ENCODE peak calls at places on chromosomes 2 and 18, in ten cellular contexts. R is stomach, Z is A549, F is psoas muscle, G is cardiac muscle cell, S is ovary, A is K562, C is osteoblast, Q is prostate gland, M is neuronal stem cell. I is an unnamed sample. For H3K9me3, the result is how much of the 10 kb centered on the place peaks cover.

GRCh38 chr2:146229513-146230155 is 1615.2 kb upstream of the ACVR2A start:
- DNase-seq in C (no peak), G (no peak), R (no peak), A (no peak), F (no peak), Q (no peak), Z (no peak), S (no peak), M (no peak), I (no peak)

GRCh38 chr2:141820893-141821292 is 309.9 kb downstream of the LRP1B start:
- DNase-seq in R (no peak), F (no peak), S (no peak), A (no peak), M (peak), C (no peak), G (no peak), Q (no peak), Z (no peak), I (peak)

GRCh38 chr2:238803996-238804395 is 43.9 kb upstream of the TWIST2 start:
- DNase-seq in M (no peak), R (no peak), Z (no peak), F (no peak), C (no peak), G (no peak), S (no peak), Q (no peak), A (no peak), I (no peak)

GRCh38 chr2:124609667-124610066 is 584.6 kb downstream of the CNTNAP5 start:
- DNase-seq in G (no peak), R (no peak), M (no peak), C (no peak), S (no peak), Z (no peak), Q (no peak), A (no peak), F (no peak), I (no peak)

GRCh38 chr18:74914648-74915047 is 294.3 kb downstream of the PTGR3 start:
- DNase-seq in F (no peak), Q (no peak), Z (no peak), R (no peak), C (no peak), G (no peak), A (no peak), M (no peak), S (no peak), I (no peak)

GRCh38 chr2:66548422-66548821 is 113.5 kb downstream of the MEIS1 start:
- DNase-seq in C (no peak), M (no peak), G (no peak), Q (no peak), R (no peak), S (no peak), A (no peak), F (no peak), Z (no peak), I (no peak)

GRCh38 chr2:197924483-197924882 is 120.1 kb downstream of the PLCL1 start:
- DNase-seq in Z (no peak), M (no peak), A (no peak), C (no peak), F (no peak), Q (no peak), G (no peak), S (no peak), R (no peak), I (no peak)

GRCh38 chr2:237084444-237084843 is 1.2 kb upstream of the COPS8 start:
- DNase-seq in Z (no peak), R (no peak), C (no peak), A (no peak), S (no peak), M (no peak), Q (no peak), F (no peak), G (no peak), I (no peak)

GRCh38 chr2:222514901-222515300 is 90.6 kb downstream of the SGPP2 start:
- DNase-seq in C (no peak), G (no peak), Q (no peak), M (no peak), F (no peak), R (no peak), Z (no peak), S (no peak), A (no peak), I (no peak)

GRCh38 chr18:72866901-72867701 is 686 bp downstream of the NETO1 start:
- DNase-seq in S (no peak), R (no peak), Z (no peak), M (peak), C (peak), A (no peak), G (no peak), Q (no peak), F (no peak), I (no peak)

GRCh38 chr18:63099848-63100625 is 219.5 kb downstream of the BCL2 start:
- DNase-seq in Q (no peak), Z (no peak), G (no peak), S (no peak), C (peak), R (no peak), A (no peak), M (no peak), F (peak), I (no peak)

GRCh38 chr2:103451283-103451682 is 689.5 kb downstream of the TMEM182 start:
- DNase-seq in C (no peak), G (no peak), A (no peak), Z (no peak), F (no peak), S (no peak), M (no peak), R (no peak), Q (no peak), I (no peak)

GRCh38 chr2:39218401-39218800 is 25.4 kb downstream of the CDKL4 start:
- DNase-seq in M (no peak), Q (no peak), C (no peak), Z (no peak), A (no peak), S (no peak), F (no peak), G (no peak), R (no peak), I (no peak)

GRCh38 chr18:10142496-10143160 is 228.8 kb downstream of the VAPA start:
- DNase-seq in C (peak), M (no peak), R (no peak), Q (no peak), F (no peak), A (no peak), Z (peak), S (no peak), G (peak), I (no peak)

GRCh38 chr2:199973703-199974102 is 18.3 kb downstream of the MAIP1 start:
- DNase-seq in M (no peak), G (peak), R (no peak), A (no peak), Z (peak), S (no peak), F (no peak), C (no peak), Q (no peak), I (no peak)

GRCh38 chr2:67459761-67460160 is 62.6 kb downstream of the ETAA1 start:
- DNase-seq in S (no peak), G (no peak), A (no peak), M (no peak), R (no peak), Q (no peak), F (no peak), Z (no peak), C (no peak), I (no peak)

GRCh38 chr18:56488739-56489138 is 149.7 kb downstream of the TXNL1 start:
- DNase-seq in C (no peak), R (no peak), Q (no peak), S (no peak), G (no peak), Z (no peak), F (no peak), A (no peak), M (no peak), I (no peak)

GRCh38 chr2:160493227-160494028 is at the start of gene RBMS1:
- DNase-seq in Z (peak), Q (peak), G (peak), F (peak), R (peak), C (peak), M (peak), A (peak), S (peak), I (peak)

GRCh38 chr18:3368193-3368592 is 81.8 kb upstream of the TGIF1 start:
- DNase-seq in Q (no peak), A (no peak), R (no peak), C (peak), G (peak), M (no peak), F (no peak), S (no peak), Z (no peak), I (no peak)

GRCh38 chr18:51275712-51276473 is 78.4 kb upstream of the MEX3C start:
- DNase-seq in Q (no peak), C (no peak), G (peak), A (no peak), R (peak), Z (no peak), M (no peak), S (peak), F (no peak), I (peak)

GRCh38 chr2:164843346-164843841 is 1.8 kb upstream of the COBLL1 start:
- DNase-seq in Q (no peak), C (no peak), A (no peak), G (no peak), M (no peak), Z (no peak), R (no peak), S (no peak), F (no peak), I (no peak)

GRCh38 chr18:79425573-79425895 is 29.8 kb downstream of the NFATC1 start:
- DNase-seq in R (no peak), Z (no peak), S (no peak), F (no peak), G (no peak), A (no peak), Q (no peak), M (no peak), C (no peak), I (no peak)

GRCh38 chr2:43112155-43112554 is 114.3 kb downstream of the ZFP36L2 start:
- DNase-seq in F (no peak), M (no peak), Q (no peak), S (peak), R (no peak), G (no peak), C (no peak), A (no peak), Z (no peak), I (no peak)

GRCh38 chr18:64276736-64277135 is 127.8 kb upstream of the LINC00305 start:
- DNase-seq in Q (no peak), G (peak), C (no peak), F (no peak), R (no peak), M (no peak), S (no peak), A (no peak), Z (no peak), I (no peak)

DNA sequence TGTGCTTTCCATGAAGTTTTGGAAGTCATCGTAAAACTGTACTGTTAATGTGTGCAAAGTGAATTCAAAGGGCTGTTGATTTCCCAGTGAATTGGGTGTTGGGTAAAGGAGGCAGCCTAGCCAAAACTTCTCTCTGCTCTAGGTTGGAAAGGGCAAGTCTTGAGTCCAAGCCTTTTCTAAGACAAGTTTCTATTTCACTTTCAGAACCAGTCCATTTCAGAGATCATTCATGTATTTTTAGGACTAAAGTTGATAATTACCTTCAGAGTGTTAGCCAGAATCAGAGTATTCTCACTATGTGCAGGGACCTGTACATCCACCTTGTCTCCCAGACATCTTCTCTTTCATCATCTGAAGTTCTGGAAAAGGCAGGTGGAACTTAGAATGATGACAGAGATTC is 636.1 kb upstream of the KLHL29 start:
- DNase-seq in G (no peak), S (no peak), F (no peak), R (no peak), A (no peak), M (no peak), Z (no peak), Q (no peak), C (peak), I (no peak)
- H3K4me3 ChIP-seq in G (no peak), S (no peak), F (no peak), R (no peak), A (no peak), M (no peak), Z (no peak), Q (no peak), C (no peak), I (no peak)

GRCh38 chr2:112813043-112813966 is 23.3 kb downstream of the IL1B start:
- DNase-seq in C (no peak), A (peak), Q (no peak), G (peak), S (no peak), M (no peak), F (no peak), Z (no peak), R (no peak), I (no peak)
- H3K27ac ChIP-seq in C (peak), A (peak), Q (no peak), G (no peak), S (no peak), M (no peak), F (no peak), Z (no peak), R (no peak), I (no peak)

GRCh38 chr18:11178951-11179549 is 29.7 kb upstream of the PIEZO2 start:
- DNase-seq in C (no peak), S (peak), A (no peak), G (peak), M (no peak), Q (no peak), F (peak), R (no peak), Z (no peak), I (no peak)

GRCh38 chr18:11176416-11176815 is 27.0 kb upstream of the PIEZO2 start:
- DNase-seq in G (no peak), C (peak), F (no peak), A (no peak), Z (peak), Q (no peak), M (no peak), R (no peak), S (no peak), I (no peak)

GRCh38 chr18:11183621-11184020 is 34.3 kb upstream of the PIEZO2 start:
- DNase-seq in S (no peak), Q (no peak), Z (no peak), R (no peak), M (no peak), A (no peak), F (no peak), G (no peak), C (peak), I (no peak)

GRCh38 chr18:11177382-11177781 is 28.0 kb upstream of the PIEZO2 start:
- DNase-seq in Q (no peak), M (no peak), Z (no peak), R (no peak), A (no peak), C (no peak), F (no peak), S (no peak), G (no peak), I (no peak)

GRCh38 chr18:11179959-11180519 is 30.7 kb upstream of the PIEZO2 start:
- DNase-seq in Z (no peak), F (no peak), G (no peak), R (no peak), Q (no peak), A (no peak), S (no peak), M (no peak), C (no peak), I (no peak)
- H3K9me3 ChIP-seq in Z (under half), F (under half), G (under half), R (under half), Q (under half), A (under half), S (under half), M (under half), C (under half), I (under half)

DNA sequence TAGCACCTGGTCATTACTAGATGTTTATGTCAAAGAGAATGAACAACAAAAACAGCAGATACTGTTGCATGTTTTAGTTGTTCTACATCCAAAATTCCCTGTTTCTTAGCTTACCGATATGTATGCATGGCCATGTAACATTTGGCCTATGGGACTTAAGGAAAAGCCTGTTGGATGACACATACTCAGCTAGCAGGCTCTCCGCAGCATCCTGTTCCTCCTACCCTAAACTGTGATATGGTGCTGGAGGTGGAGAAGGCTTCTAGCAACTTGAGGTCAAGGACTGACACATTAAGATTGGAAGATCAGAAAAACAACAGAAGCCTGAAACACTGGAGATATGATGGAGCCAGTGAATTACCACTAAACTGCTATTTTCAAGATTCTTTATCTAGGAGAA is 537.8 kb downstream of the LRRTM4 start:
- DNase-seq in A (no peak), G (peak), F (no peak), C (no peak), Q (no peak), Z (no peak), S (no peak), M (no peak), R (no peak), I (no peak)
- H3K4me3 ChIP-seq in A (no peak), G (no peak), F (no peak), C (no peak), Q (no peak), Z (no peak), S (no peak), M (no peak), R (no peak), I (no peak)

DNA sequence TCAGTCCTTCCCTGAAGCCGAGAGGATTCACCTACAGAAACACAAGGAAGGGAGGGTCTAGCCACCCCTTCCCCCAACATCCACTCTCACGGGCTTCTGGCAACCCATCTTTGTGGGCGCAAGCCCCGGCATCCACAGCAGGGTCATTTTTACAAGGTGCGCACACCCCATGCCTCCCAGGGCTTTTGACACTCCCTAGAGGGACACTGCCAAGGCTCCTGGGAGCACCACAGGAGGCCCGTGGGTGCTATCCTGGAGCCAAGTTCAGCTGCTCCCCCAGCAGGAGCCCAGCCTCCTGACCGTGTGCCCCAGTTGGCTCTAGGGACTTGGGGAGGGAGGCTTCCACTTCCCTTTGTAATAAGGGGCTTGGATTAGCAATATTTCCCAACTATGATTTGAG is 251.6 kb downstream of the TNS1 start:
- DNase-seq in G (no peak), C (no peak), A (no peak), F (no peak), R (no peak), Q (no peak), S (no peak), M (no peak), Z (no peak), I (no peak)
- H3K27ac ChIP-seq in G (no peak), C (no peak), A (no peak), F (no peak), R (no peak), Q (no peak), S (no peak), M (no peak), Z (no peak), I (no peak)